ENCODE peak calls at places on chromosomes 4 and X, in six cellular contexts. One of them, this sample, is unnamed.

GRCh38 chr4:122500852-122501501 is 44.5 kb upstream of the IL2 start:
- DNase-seq in CD4-positive, alpha-beta T cell: no peak
- DNase-seq in endodermal cell: no peak
- DNase-seq in PC-3: no peak
- DNase-seq in H1: no peak
- DNase-seq in ovary: no peak
- DNase-seq in this sample: no peak

GRCh38 chr4:120658772-120659171 is 263.8 kb downstream of the PRDM5 start:
- DNase-seq in CD4-positive, alpha-beta T cell: no peak
- DNase-seq in endodermal cell: no peak
- DNase-seq in PC-3: no peak
- DNase-seq in H1: no peak
- DNase-seq in ovary: no peak
- DNase-seq in this sample: no peak

GRCh38 chrX:103552236-103552635 is 32.9 kb upstream of the RAB40A start:
- DNase-seq in CD4-positive, alpha-beta T cell: no peak
- DNase-seq in endodermal cell: no peak
- DNase-seq in PC-3: no peak
- DNase-seq in H1: no peak
- DNase-seq in ovary: no peak
- DNase-seq in this sample: no peak

GRCh38 chrX:16462912-16463311 is 187.0 kb upstream of the S100G start:
- DNase-seq in CD4-positive, alpha-beta T cell: no peak
- DNase-seq in endodermal cell: no peak
- DNase-seq in PC-3: no peak
- DNase-seq in H1: no peak
- DNase-seq in ovary: no peak
- DNase-seq in this sample: no peak

GRCh38 chr4:24394041-24394440 is 190.3 kb downstream of the DHX15 start:
- DNase-seq in CD4-positive, alpha-beta T cell: no peak
- DNase-seq in endodermal cell: no peak
- DNase-seq in PC-3: peak; percentile 11
- DNase-seq in H1: no peak
- DNase-seq in ovary: no peak
- DNase-seq in this sample: no peak

GRCh38 chr4:164866817-164867490 is 10.0 kb upstream of the APELA start:
- DNase-seq in CD4-positive, alpha-beta T cell: no peak
- DNase-seq in endodermal cell: peak; percentile 80
- DNase-seq in PC-3: no peak
- DNase-seq in H1: peak; percentile 63
- DNase-seq in ovary: no peak
- DNase-seq in this sample: no peak

GRCh38 chr4:3243066-3243775 is 5.7 kb upstream of the MSANTD1 start:
- DNase-seq in CD4-positive, alpha-beta T cell: no peak
- DNase-seq in endodermal cell: no peak
- DNase-seq in PC-3: no peak
- DNase-seq in H1: no peak
- DNase-seq in ovary: no peak
- DNase-seq in this sample: no peak

GRCh38 chr4:183249854-183250253 is 70.2 kb downstream of the CLDN22 start:
- DNase-seq in CD4-positive, alpha-beta T cell: no peak
- DNase-seq in endodermal cell: no peak
- DNase-seq in PC-3: peak; percentile 50
- DNase-seq in H1: no peak
- DNase-seq in ovary: no peak
- DNase-seq in this sample: no peak

GRCh38 chrX:34901761-34902160 is 40.8 kb upstream of the FAM47B start:
- DNase-seq in CD4-positive, alpha-beta T cell: no peak
- DNase-seq in endodermal cell: no peak
- DNase-seq in PC-3: no peak
- DNase-seq in H1: no peak
- DNase-seq in ovary: no peak
- DNase-seq in this sample: no peak

GRCh38 chr4:23097251-23097650 is 404.5 kb downstream of the GBA3 start:
- DNase-seq in CD4-positive, alpha-beta T cell: no peak
- DNase-seq in endodermal cell: no peak
- DNase-seq in PC-3: peak; percentile 67
- DNase-seq in H1: no peak
- DNase-seq in ovary: no peak
- DNase-seq in this sample: no peak

GRCh38 chr4:147285751-147286150 is 195.1 kb upstream of the EDNRA start:
- DNase-seq in CD4-positive, alpha-beta T cell: no peak
- DNase-seq in endodermal cell: no peak
- DNase-seq in PC-3: no peak
- DNase-seq in H1: no peak
- DNase-seq in ovary: no peak
- DNase-seq in this sample: no peak

GRCh38 chr4:185738038-185738552 is 73.9 kb downstream of the SORBS2 start:
- DNase-seq in CD4-positive, alpha-beta T cell: no peak
- DNase-seq in endodermal cell: no peak
- DNase-seq in PC-3: no peak
- DNase-seq in H1: no peak
- DNase-seq in ovary: no peak
- DNase-seq in this sample: no peak

GRCh38 chrX:2642791-2643190 is 48.3 kb upstream of the CD99 start:
- DNase-seq in CD4-positive, alpha-beta T cell: no peak
- DNase-seq in endodermal cell: no peak
- DNase-seq in PC-3: no peak
- DNase-seq in H1: no peak
- DNase-seq in ovary: no peak
- DNase-seq in this sample: no peak

GRCh38 chrX:20527458-20528099 is 260.9 kb upstream of the RPS6KA3 start:
- DNase-seq in CD4-positive, alpha-beta T cell: no peak
- DNase-seq in endodermal cell: no peak
- DNase-seq in PC-3: peak; percentile 61
- DNase-seq in H1: no peak
- DNase-seq in ovary: peak; percentile 19
- DNase-seq in this sample: no peak

GRCh38 chr4:89755210-89755609 is 81.8 kb downstream of the SNCA start:
- DNase-seq in CD4-positive, alpha-beta T cell: no peak
- DNase-seq in endodermal cell: no peak
- DNase-seq in PC-3: peak; percentile 15
- DNase-seq in H1: no peak
- DNase-seq in ovary: no peak
- DNase-seq in this sample: no peak

GRCh38 chrX:24201216-24201615 is 51.7 kb downstream of the ZFX start:
- DNase-seq in CD4-positive, alpha-beta T cell: no peak
- DNase-seq in endodermal cell: no peak
- DNase-seq in PC-3: no peak
- DNase-seq in H1: no peak
- DNase-seq in ovary: no peak
- DNase-seq in this sample: no peak

GRCh38 chr4:48235050-48235449 is 34.6 kb downstream of the TEC start:
- DNase-seq in CD4-positive, alpha-beta T cell: no peak
- DNase-seq in endodermal cell: no peak
- DNase-seq in PC-3: no peak
- DNase-seq in H1: no peak
- DNase-seq in ovary: no peak
- DNase-seq in this sample: no peak

DNA sequence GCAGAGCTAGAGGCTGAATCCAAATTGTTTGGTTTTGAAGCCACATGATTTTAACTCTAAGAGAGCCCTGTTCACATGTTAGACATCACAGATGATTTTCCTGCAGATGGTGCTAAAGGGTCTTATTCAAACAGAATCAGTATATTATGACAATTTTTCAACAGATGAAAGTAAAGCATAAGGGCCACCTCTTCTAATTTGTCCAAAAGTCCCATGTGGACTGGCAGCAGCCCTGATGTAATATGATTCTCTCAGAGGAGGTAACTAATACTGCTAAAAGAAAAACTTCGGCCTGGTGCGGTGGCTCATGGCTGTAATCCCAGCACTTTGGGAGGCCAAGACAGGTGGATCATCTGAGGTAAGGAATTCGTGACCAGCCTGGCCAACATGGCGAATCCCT is 26.0 kb upstream of the SETD7 start:
- DNase-seq in CD4-positive, alpha-beta T cell: no peak
- DNase-seq in endodermal cell: no peak
- DNase-seq in PC-3: peak; percentile 36
- DNase-seq in H1: no peak
- DNase-seq in ovary: no peak
- DNase-seq in this sample: no peak
- TF ChIP-seq CTCF in CD4-positive, alpha-beta T cell: no peak
- TF ChIP-seq CTCF in endodermal cell: no peak
- TF ChIP-seq CTCF in PC-3: peak; percentile 28
- TF ChIP-seq CTCF in H1: no peak
- TF ChIP-seq CTCF in ovary: no peak
- TF ChIP-seq CTCF in this sample: no peak

GRCh38 chr4:26323807-26324206 is 3.0 kb downstream of the RBPJ start:
- DNase-seq in CD4-positive, alpha-beta T cell: no peak
- DNase-seq in endodermal cell: no peak
- DNase-seq in PC-3: no peak
- DNase-seq in H1: no peak
- DNase-seq in ovary: no peak
- DNase-seq in this sample: no peak
- H3K27ac ChIP-seq in CD4-positive, alpha-beta T cell: no peak overlapping the region
- H3K27ac ChIP-seq in endodermal cell: no peak overlapping the region
- H3K27ac ChIP-seq in PC-3: no peak overlapping the region
- H3K27ac ChIP-seq in H1: no peak overlapping the region
- H3K27ac ChIP-seq in ovary: no peak overlapping the region
- H3K27ac ChIP-seq in this sample: no peak overlapping the region

GRCh38 chr4:70654605-70655011 is 11.7 kb downstream of the JCHAIN start:
- DNase-seq in CD4-positive, alpha-beta T cell: no peak
- DNase-seq in endodermal cell: no peak
- DNase-seq in PC-3: no peak
- DNase-seq in H1: no peak
- DNase-seq in ovary: no peak
- DNase-seq in this sample: no peak

GRCh38 chr4:70657326-70657725 is 9.0 kb downstream of the JCHAIN start:
- DNase-seq in CD4-positive, alpha-beta T cell: no peak
- DNase-seq in endodermal cell: no peak
- DNase-seq in PC-3: no peak
- DNase-seq in H1: no peak
- DNase-seq in ovary: no peak
- DNase-seq in this sample: no peak

GRCh38 chr4:70651864-70652506 is 14.3 kb downstream of the JCHAIN start:
- DNase-seq in CD4-positive, alpha-beta T cell: no peak
- DNase-seq in endodermal cell: peak; percentile 51
- DNase-seq in PC-3: peak; percentile 77
- DNase-seq in H1: no peak
- DNase-seq in ovary: no peak
- DNase-seq in this sample: no peak
- TF ChIP-seq CTCF in CD4-positive, alpha-beta T cell: peak; percentile 71
- TF ChIP-seq CTCF in endodermal cell: peak; percentile 75
- TF ChIP-seq CTCF in PC-3: peak; percentile 85
- TF ChIP-seq CTCF in H1: peak; percentile 31
- TF ChIP-seq CTCF in ovary: peak; percentile 57
- TF ChIP-seq CTCF in this sample: no peak

DNA sequence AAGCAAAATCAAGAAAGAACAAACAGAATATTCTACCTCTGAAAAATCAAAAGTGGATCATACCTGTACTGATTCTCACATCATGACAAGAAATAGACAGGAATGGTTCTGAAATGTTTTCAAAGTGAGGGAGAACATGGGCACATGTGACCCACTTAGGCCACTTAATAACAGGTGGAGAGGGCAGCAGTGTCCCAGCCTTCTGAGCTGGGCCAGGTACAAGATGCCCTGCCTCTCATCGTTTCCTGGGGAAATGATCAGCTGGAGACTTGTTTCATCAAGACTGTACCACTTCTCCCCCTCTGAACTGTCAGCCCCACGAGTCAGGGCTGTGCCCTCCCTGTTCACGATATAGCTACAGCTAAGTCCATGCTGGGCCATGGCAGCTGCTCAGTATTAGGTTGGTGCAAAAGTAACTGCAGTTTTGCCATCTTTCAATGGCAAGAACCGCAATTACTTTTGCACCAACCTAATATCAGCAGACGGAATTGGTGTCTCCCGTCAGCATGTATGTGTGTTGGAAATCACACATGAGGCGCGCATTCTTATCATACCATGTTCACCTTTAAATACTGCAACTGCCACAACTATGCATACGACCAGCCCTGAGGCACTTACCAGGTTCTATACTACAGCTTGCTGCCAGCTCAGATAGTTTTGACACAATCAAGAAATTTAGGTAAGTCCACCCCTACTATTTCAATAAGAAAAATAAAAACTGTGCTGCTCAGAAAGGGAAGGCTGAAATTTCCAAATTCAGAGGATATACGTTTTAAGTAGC is 71.4 kb downstream of the GATB start:
- DNase-seq in CD4-positive, alpha-beta T cell: no peak
- DNase-seq in endodermal cell: no peak
- DNase-seq in PC-3: no peak
- DNase-seq in H1: no peak
- DNase-seq in ovary: no peak
- DNase-seq in this sample: no peak
- H3K27ac ChIP-seq in CD4-positive, alpha-beta T cell: no peak overlapping the region
- H3K27ac ChIP-seq in endodermal cell: peak overlapping the region; percentile 6
- H3K27ac ChIP-seq in PC-3: peak overlapping the region; percentile 76
- H3K27ac ChIP-seq in H1: no peak overlapping the region
- H3K27ac ChIP-seq in ovary: no peak overlapping the region
- H3K27ac ChIP-seq in this sample: no peak overlapping the region

GRCh38 chrX:80290834-80291233 is 129.4 kb upstream of the TENT5D start:
- DNase-seq in CD4-positive, alpha-beta T cell: no peak
- DNase-seq in endodermal cell: no peak
- DNase-seq in PC-3: no peak
- DNase-seq in H1: no peak
- DNase-seq in ovary: no peak
- DNase-seq in this sample: no peak

GRCh38 chrX:80282535-80282934 is 137.7 kb upstream of the TENT5D start:
- DNase-seq in CD4-positive, alpha-beta T cell: no peak
- DNase-seq in endodermal cell: no peak
- DNase-seq in PC-3: peak; percentile 25
- DNase-seq in H1: no peak
- DNase-seq in ovary: no peak
- DNase-seq in this sample: no peak

DNA sequence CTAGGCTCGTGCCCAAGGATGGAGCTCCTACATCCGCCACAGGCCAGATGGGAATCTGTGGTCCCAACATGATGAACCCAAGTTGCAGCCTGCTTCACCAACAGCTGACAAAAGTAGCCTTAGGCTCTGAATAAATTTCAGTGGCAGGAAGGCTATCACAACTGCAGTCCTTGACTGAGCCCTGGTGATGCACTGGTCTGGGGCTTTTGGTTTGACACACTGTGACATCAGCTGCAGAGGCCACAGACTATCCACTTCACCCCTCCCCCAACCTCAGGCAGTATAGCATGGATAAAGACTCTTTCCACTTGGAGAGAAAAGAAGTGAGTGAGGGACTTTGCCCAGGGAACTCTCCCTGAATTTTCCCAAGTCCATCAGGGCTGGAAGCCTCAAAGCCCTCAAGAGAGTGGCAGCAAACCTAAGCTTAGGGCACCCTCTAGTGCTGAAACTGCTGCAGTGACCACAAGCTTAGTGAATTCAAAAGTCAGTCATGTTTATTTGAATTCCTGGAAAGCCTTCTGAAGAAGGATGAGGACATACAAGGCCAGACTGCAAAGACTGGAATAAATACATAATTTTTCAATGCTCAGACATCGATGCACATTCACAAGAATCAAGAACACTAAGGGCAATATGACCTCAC is 135.0 kb upstream of the TENT5D start:
- DNase-seq in CD4-positive, alpha-beta T cell: no peak
- DNase-seq in endodermal cell: peak; percentile 72
- DNase-seq in PC-3: peak; percentile 71
- DNase-seq in H1: peak; percentile 9
- DNase-seq in ovary: no peak
- DNase-seq in this sample: no peak
- TF ChIP-seq CTCF in CD4-positive, alpha-beta T cell: no peak
- TF ChIP-seq CTCF in endodermal cell: peak; percentile 79
- TF ChIP-seq CTCF in PC-3: peak; percentile 88
- TF ChIP-seq CTCF in H1: peak; percentile 62
- TF ChIP-seq CTCF in ovary: no peak
- TF ChIP-seq CTCF in this sample: no peak

This sample was measured in coronary artery.